ENCODE peak calls at places on chromosomes 13 and 19, in six cellular contexts. Q is body of pancreas, F is upper lobe of left lung, N is HCT116, Y is heart left ventricle, D is GM12878. V is an unnamed sample. For H3K36me3 and H3K4me1, the result is how much of the 10 kb centered on the place peaks cover.

GRCh38 chr13:24355103-24355502 is 45.7 kb downstream of the C1QTNF9 start:
- ATAC-seq in N (no peak), Y (no peak), F (no peak), Q (no peak), D (no peak), V (no peak)

GRCh38 chr19:45975296-45975695 is 1.6 kb upstream of the NOVA2 start:
- ATAC-seq in Y (no peak), D (no peak), Q (no peak), N (no peak), F (no peak), V (no peak)

GRCh38 chr19:50416815-50417137 is 2.0 kb upstream of the SPIB start:
- ATAC-seq in N (peak), F (no peak), Q (peak), Y (no peak), D (no peak), V (no peak)

GRCh38 chr13:21150013-21150412 is 26.3 kb downstream of the SKA3 start:
- ATAC-seq in D (no peak), Q (no peak), N (no peak), F (no peak), Y (no peak), V (no peak)

GRCh38 chr13:39820606-39821005 is 165.1 kb downstream of the COG6 start:
- ATAC-seq in D (no peak), Y (no peak), N (no peak), F (no peak), Q (no peak), V (no peak)

GRCh38 chr13:62643007-62643483 is 1227.4 kb upstream of the PCDH20 start:
- ATAC-seq in D (peak), F (no peak), Y (no peak), Q (no peak), N (peak), V (no peak)

GRCh38 chr13:110841846-110842245 is 73.0 kb downstream of the ANKRD10 start:
- ATAC-seq in Y (no peak), N (no peak), F (no peak), D (no peak), Q (no peak), V (no peak)

GRCh38 chr13:51612867-51613266 is 28.6 kb downstream of the WDFY2 start:
- ATAC-seq in Y (no peak), D (peak), N (no peak), Q (no peak), F (no peak), V (no peak)

GRCh38 chr13:48431431-48431830 is 18.5 kb upstream of the LPAR6 start:
- ATAC-seq in F (no peak), Q (no peak), D (no peak), N (no peak), Y (no peak), V (no peak)

GRCh38 chr19:47001584-47001983 is 18.1 kb upstream of the NPAS1 start:
- ATAC-seq in D (no peak), Y (no peak), N (no peak), F (no peak), Q (no peak), V (no peak)
- H3K36me3 ChIP-seq in D (under half), Y (under half), N (under half), F (half or more), Q (under half), V (half or more)

GRCh38 chr13:98475521-98475920 is 101.4 kb downstream of the STK24 start:
- ATAC-seq in Q (no peak), Y (no peak), F (peak), D (no peak), N (no peak), V (peak)
- H3K4me1 ChIP-seq in Q (under half), Y (half or more), F (under half), D (under half), N (under half), V (half or more)

GRCh38 chr19:14127176-14127575 is 9.2 kb downstream of the ASF1B start:
- ATAC-seq in F (peak), Q (no peak), Y (peak), N (no peak), D (no peak), V (no peak)
- TF ChIP-seq POLR2A in F (peak), Q (no peak), Y (no peak), N (no peak), D (no peak), V (no peak)

DNA sequence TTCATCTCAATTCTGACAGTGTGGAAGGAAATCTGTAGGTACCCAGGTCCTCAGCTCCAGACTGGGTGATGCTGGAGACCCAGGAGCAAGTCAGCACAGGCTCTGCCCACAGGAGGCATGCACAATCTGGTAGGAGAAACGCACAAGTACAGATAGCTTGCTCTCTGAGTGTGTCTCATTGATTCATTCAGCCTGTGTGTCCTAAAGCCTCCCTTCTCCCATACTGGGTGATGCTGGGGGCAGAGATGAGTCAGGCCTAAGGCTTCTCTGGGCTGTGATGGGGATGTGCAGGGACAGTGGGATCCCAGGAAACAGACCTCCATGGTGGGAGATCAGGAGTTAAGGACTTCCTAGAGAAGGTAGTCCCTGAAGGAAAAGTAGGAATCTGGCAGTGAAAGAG is 6.8 kb downstream of the ZNF526 start:
- ATAC-seq in Q (no peak), D (no peak), F (no peak), Y (no peak), N (no peak), V (no peak)
- H3K36me3 ChIP-seq in Q (under half), D (under half), F (half or more), Y (under half), N (under half), V (half or more)

DNA sequence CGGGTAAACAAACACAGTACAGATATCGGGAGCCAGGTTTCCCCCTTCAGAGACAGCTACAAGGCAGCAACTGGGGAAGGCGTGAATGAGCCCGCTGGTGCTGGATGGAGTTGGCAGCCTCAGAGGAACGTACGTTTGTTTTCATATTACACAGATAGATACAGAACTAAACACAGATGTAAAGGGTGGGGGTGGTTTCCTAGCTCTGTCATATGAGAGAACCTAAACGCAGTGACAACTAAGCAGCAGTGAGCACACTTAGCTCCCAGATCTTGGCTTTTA is 32.8 kb downstream of the MLLT1 start:
- ATAC-seq in F (no peak), Q (no peak), N (no peak), D (no peak), Y (no peak), V (no peak)
- H3K4me1 ChIP-seq in F (under half), Q (under half), N (under half), D (under half), Y (half or more), V (under half)

GRCh38 chr19:36149673-36150406 is 2.4 kb downstream of the COX7A1 start:
- ATAC-seq in F (no peak), Q (no peak), Y (peak), N (no peak), D (no peak), V (no peak)

GRCh38 chr19:36151144-36152051 is 849 bp downstream of the COX7A1 start:
- ATAC-seq in F (peak), D (no peak), Y (peak), Q (peak), N (no peak), V (peak)

GRCh38 chr19:36152886-36153525 is 759 bp upstream of the COX7A1 start:
- ATAC-seq in Y (peak), N (no peak), F (no peak), D (no peak), Q (no peak), V (peak)

GRCh38 chr19:36150586-36150985 is 1.7 kb downstream of the COX7A1 start:
- ATAC-seq in Y (peak), Q (no peak), N (no peak), F (no peak), D (no peak), V (no peak)

GRCh38 chr19:36152061-36152885 is at the start of gene COX7A1:
- ATAC-seq in F (peak), Y (peak), D (no peak), Q (peak), N (peak), V (peak)
- TF ChIP-seq POLR2A in F (peak), Y (peak), D (peak), Q (peak), N (no peak), V (peak)

GRCh38 chr19:5213667-5214066 is 126.9 kb downstream of the PTPRS start:
- ATAC-seq in Q (no peak), F (no peak), D (no peak), Y (no peak), N (no peak), V (no peak)

GRCh38 chr19:5214371-5214770 is 126.2 kb downstream of the PTPRS start:
- ATAC-seq in F (no peak), Y (no peak), Q (no peak), D (no peak), N (no peak), V (no peak)

GRCh38 chr19:5212101-5212500 is 128.5 kb downstream of the PTPRS start:
- ATAC-seq in N (no peak), Y (no peak), Q (no peak), D (no peak), F (no peak), V (no peak)

GRCh38 chr19:5210556-5210955 is 130.1 kb downstream of the PTPRS start:
- ATAC-seq in F (no peak), N (no peak), Q (no peak), D (no peak), Y (no peak), V (no peak)

DNA sequence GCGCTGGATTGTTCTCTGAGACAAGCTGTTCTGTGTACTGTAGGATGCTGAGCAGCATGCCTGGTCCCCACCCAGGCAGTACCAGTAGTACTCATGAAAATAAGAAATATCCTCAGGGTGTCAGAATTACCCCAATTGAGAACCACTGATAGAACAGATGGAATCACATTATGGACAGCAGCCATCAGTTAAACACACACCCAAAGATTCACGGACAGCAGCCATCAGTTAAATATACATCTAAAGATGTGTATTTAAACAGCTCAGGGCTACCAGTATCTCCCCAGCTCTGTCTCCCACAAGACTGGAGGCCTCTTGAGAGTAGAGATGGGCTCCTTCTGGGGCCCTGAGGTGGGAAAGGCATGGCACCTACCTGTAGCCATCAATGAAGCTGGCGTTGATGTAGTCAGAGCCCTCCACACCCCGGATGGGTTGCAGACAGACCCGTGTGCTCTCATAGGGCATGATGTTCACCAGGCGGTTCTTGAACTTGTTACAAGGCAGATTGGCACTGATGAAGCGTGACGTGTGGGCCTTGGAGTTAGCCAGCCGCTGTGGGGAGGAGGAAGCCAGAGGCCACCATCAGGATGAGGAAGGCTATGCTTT is 129.3 kb downstream of the PTPRS start:
- ATAC-seq in F (no peak), D (no peak), N (no peak), Y (no peak), Q (no peak), V (no peak)
- H3K36me3 ChIP-seq in F (half or more), D (under half), N (under half), Y (under half), Q (under half), V (under half)

GRCh38 chr19:4866595-4867424 is 657 bp downstream of the PLIN3 start:
- ATAC-seq in D (peak), F (peak), Y (no peak), Q (peak), N (peak), V (peak)
- H3K4me1 ChIP-seq in D (under half), F (under half), Y (under half), Q (under half), N (half or more), V (under half)

V was measured in gastroesophageal sphincter.